ENCODE peak calls at places on chromosomes 4 and X, in ten cellular contexts. One of them, this sample, is unnamed.

GRCh38 chr4:143587703-143588102 is 74.2 kb downstream of the SMARCA5 start:
- DNase-seq in HL-60: no peak
- DNase-seq in nephron progenitor cell: no peak
- DNase-seq in fibroblast of the conjunctiva: no peak
- DNase-seq in H9: no peak
- DNase-seq in tibial artery: no peak
- DNase-seq in substantia nigra: no peak
- DNase-seq in T-helper 1 cell: no peak
- DNase-seq in caudate nucleus: no peak
- DNase-seq in activated CD8-positive, alpha-beta memory T cell treated with anti-CD3 and anti-CD28 coated beads, Interleukin-2, amount 50 U/mL, for 48 hours: no peak
- DNase-seq in this sample: no peak

GRCh38 chrX:14546190-14546589 is 16.9 kb downstream of the GLRA2 start:
- DNase-seq in nephron progenitor cell: no peak
- DNase-seq in activated CD8-positive, alpha-beta memory T cell treated with anti-CD3 and anti-CD28 coated beads, Interleukin-2, amount 50 U/mL, for 48 hours: no peak
- DNase-seq in tibial artery: no peak
- DNase-seq in HL-60: no peak
- DNase-seq in T-helper 1 cell: no peak
- DNase-seq in caudate nucleus: no peak
- DNase-seq in fibroblast of the conjunctiva: no peak
- DNase-seq in substantia nigra: no peak
- DNase-seq in H9: no peak
- DNase-seq in this sample: no peak

GRCh38 chrX:155086202-155086840 is 15.0 kb downstream of the BRCC3 start:
- DNase-seq in caudate nucleus: no peak
- DNase-seq in fibroblast of the conjunctiva: no peak
- DNase-seq in HL-60: no peak
- DNase-seq in T-helper 1 cell: no peak
- DNase-seq in tibial artery: no peak
- DNase-seq in substantia nigra: no peak
- DNase-seq in H9: peak
- DNase-seq in activated CD8-positive, alpha-beta memory T cell treated with anti-CD3 and anti-CD28 coated beads, Interleukin-2, amount 50 U/mL, for 48 hours: peak
- DNase-seq in nephron progenitor cell: peak
- DNase-seq in this sample: peak

GRCh38 chr4:182929296-182929695 is 12.1 kb upstream of the DCTD start:
- DNase-seq in T-helper 1 cell: no peak
- DNase-seq in activated CD8-positive, alpha-beta memory T cell treated with anti-CD3 and anti-CD28 coated beads, Interleukin-2, amount 50 U/mL, for 48 hours: no peak
- DNase-seq in fibroblast of the conjunctiva: no peak
- DNase-seq in substantia nigra: no peak
- DNase-seq in HL-60: no peak
- DNase-seq in caudate nucleus: peak
- DNase-seq in tibial artery: no peak
- DNase-seq in H9: no peak
- DNase-seq in nephron progenitor cell: no peak
- DNase-seq in this sample: peak

GRCh38 chrX:102746134-102746584 is 25.6 kb downstream of the GPRASP3 start:
- DNase-seq in tibial artery: peak
- DNase-seq in T-helper 1 cell: no peak
- DNase-seq in H9: peak
- DNase-seq in substantia nigra: no peak
- DNase-seq in HL-60: no peak
- DNase-seq in nephron progenitor cell: peak
- DNase-seq in caudate nucleus: peak
- DNase-seq in fibroblast of the conjunctiva: no peak
- DNase-seq in activated CD8-positive, alpha-beta memory T cell treated with anti-CD3 and anti-CD28 coated beads, Interleukin-2, amount 50 U/mL, for 48 hours: peak
- DNase-seq in this sample: peak

GRCh38 chr4:94559351-94559806 is 107.6 kb downstream of the PDLIM5 start:
- DNase-seq in tibial artery: no peak
- DNase-seq in caudate nucleus: no peak
- DNase-seq in activated CD8-positive, alpha-beta memory T cell treated with anti-CD3 and anti-CD28 coated beads, Interleukin-2, amount 50 U/mL, for 48 hours: no peak
- DNase-seq in HL-60: no peak
- DNase-seq in H9: no peak
- DNase-seq in substantia nigra: no peak
- DNase-seq in T-helper 1 cell: no peak
- DNase-seq in nephron progenitor cell: no peak
- DNase-seq in fibroblast of the conjunctiva: peak
- DNase-seq in this sample: no peak

GRCh38 chr4:105306158-105306781 is 159.6 kb downstream of the TET2 start:
- DNase-seq in tibial artery: no peak
- DNase-seq in fibroblast of the conjunctiva: no peak
- DNase-seq in activated CD8-positive, alpha-beta memory T cell treated with anti-CD3 and anti-CD28 coated beads, Interleukin-2, amount 50 U/mL, for 48 hours: peak
- DNase-seq in HL-60: no peak
- DNase-seq in H9: no peak
- DNase-seq in caudate nucleus: peak
- DNase-seq in nephron progenitor cell: no peak
- DNase-seq in T-helper 1 cell: no peak
- DNase-seq in substantia nigra: no peak
- DNase-seq in this sample: peak

GRCh38 chr4:157315968-157316367 is 95.4 kb downstream of the GRIA2 start:
- DNase-seq in substantia nigra: no peak
- DNase-seq in caudate nucleus: no peak
- DNase-seq in nephron progenitor cell: no peak
- DNase-seq in HL-60: no peak
- DNase-seq in activated CD8-positive, alpha-beta memory T cell treated with anti-CD3 and anti-CD28 coated beads, Interleukin-2, amount 50 U/mL, for 48 hours: no peak
- DNase-seq in tibial artery: no peak
- DNase-seq in T-helper 1 cell: no peak
- DNase-seq in H9: no peak
- DNase-seq in fibroblast of the conjunctiva: no peak
- DNase-seq in this sample: no peak

GRCh38 chr4:2793920-2794706 is 1.2 kb downstream of the SH3BP2 start:
- DNase-seq in tibial artery: peak
- DNase-seq in caudate nucleus: no peak
- DNase-seq in T-helper 1 cell: peak
- DNase-seq in substantia nigra: no peak
- DNase-seq in H9: peak
- DNase-seq in fibroblast of the conjunctiva: no peak
- DNase-seq in HL-60: no peak
- DNase-seq in nephron progenitor cell: no peak
- DNase-seq in activated CD8-positive, alpha-beta memory T cell treated with anti-CD3 and anti-CD28 coated beads, Interleukin-2, amount 50 U/mL, for 48 hours: peak
- DNase-seq in this sample: peak

GRCh38 chr4:126661194-126661593 is 971.6 kb upstream of the INTU start:
- DNase-seq in tibial artery: no peak
- DNase-seq in H9: no peak
- DNase-seq in activated CD8-positive, alpha-beta memory T cell treated with anti-CD3 and anti-CD28 coated beads, Interleukin-2, amount 50 U/mL, for 48 hours: no peak
- DNase-seq in nephron progenitor cell: no peak
- DNase-seq in caudate nucleus: no peak
- DNase-seq in substantia nigra: no peak
- DNase-seq in T-helper 1 cell: no peak
- DNase-seq in HL-60: no peak
- DNase-seq in fibroblast of the conjunctiva: no peak
- DNase-seq in this sample: no peak

GRCh38 chr4:8038702-8039251 is 99.1 kb upstream of the AFAP1 start:
- DNase-seq in T-helper 1 cell: no peak
- DNase-seq in substantia nigra: no peak
- DNase-seq in fibroblast of the conjunctiva: no peak
- DNase-seq in activated CD8-positive, alpha-beta memory T cell treated with anti-CD3 and anti-CD28 coated beads, Interleukin-2, amount 50 U/mL, for 48 hours: no peak
- DNase-seq in nephron progenitor cell: no peak
- DNase-seq in H9: no peak
- DNase-seq in HL-60: no peak
- DNase-seq in caudate nucleus: no peak
- DNase-seq in tibial artery: no peak
- DNase-seq in this sample: no peak

GRCh38 chr4:88753658-88754431 is 56.2 kb upstream of the NAP1L5 start:
- DNase-seq in tibial artery: no peak
- DNase-seq in activated CD8-positive, alpha-beta memory T cell treated with anti-CD3 and anti-CD28 coated beads, Interleukin-2, amount 50 U/mL, for 48 hours: no peak
- DNase-seq in caudate nucleus: no peak
- DNase-seq in T-helper 1 cell: no peak
- DNase-seq in H9: no peak
- DNase-seq in HL-60: no peak
- DNase-seq in fibroblast of the conjunctiva: no peak
- DNase-seq in nephron progenitor cell: no peak
- DNase-seq in substantia nigra: no peak
- DNase-seq in this sample: peak

GRCh38 chr4:77349361-77349760 is 192.4 kb downstream of the CCNG2 start:
- DNase-seq in activated CD8-positive, alpha-beta memory T cell treated with anti-CD3 and anti-CD28 coated beads, Interleukin-2, amount 50 U/mL, for 48 hours: no peak
- DNase-seq in HL-60: no peak
- DNase-seq in H9: no peak
- DNase-seq in tibial artery: no peak
- DNase-seq in nephron progenitor cell: no peak
- DNase-seq in fibroblast of the conjunctiva: no peak
- DNase-seq in T-helper 1 cell: no peak
- DNase-seq in substantia nigra: no peak
- DNase-seq in caudate nucleus: no peak
- DNase-seq in this sample: no peak

This sample was measured in kidney tubule cell.